ENCODE peak calls at places on chromosome 19, in nine cellular contexts. S is GM23338, U is mammary epithelial cell, R is mucosa of descending colon, W is GM10248, K is AG04449, X is omental fat pad, F is cardiac muscle cell, H is GM20000. M is an unnamed sample.

GRCh38 chr19:7679017-7679720 is 1.5 kb upstream of the TRAPPC5 start:
- DNase-seq in S (no peak), U (no peak), R (no peak), W (peak; percentile 79), K (no peak), X (no peak), F (no peak), H (peak; percentile 83), M (no peak)

GRCh38 chr19:16371540-16371986 is 46.9 kb downstream of the KLF2 start:
- DNase-seq in S (no peak), U (no peak), R (peak; percentile 95), W (peak; percentile 72), K (no peak), X (no peak), F (no peak), H (peak; percentile 76), M (no peak)

GRCh38 chr19:43504426-43505185 is at the start of gene PHLDB3:
- DNase-seq in S (peak; percentile 65), U (no peak), R (peak; percentile 79), W (no peak), K (no peak), X (no peak), F (peak; percentile 48), H (no peak), M (peak; percentile 53)

GRCh38 chr19:6021878-6022569 is 44.1 kb upstream of the RANBP3 start:
- DNase-seq in S (peak; percentile 96), U (peak; percentile 12), R (peak; percentile 57), W (peak; percentile 88), K (no peak), X (peak; percentile 69), F (peak; percentile 90), H (peak; percentile 88), M (peak; percentile 90)

GRCh38 chr19:18478545-18479311 is 40.8 kb upstream of the ISYNA1 start:
- DNase-seq in S (no peak), U (peak; percentile 74), R (peak; percentile 84), W (peak; percentile 90), K (peak; percentile 67), X (peak; percentile 73), F (no peak), H (peak; percentile 85), M (no peak)

GRCh38 chr19:45323671-45324081 is 1.0 kb upstream of the CKM start:
- DNase-seq in S (peak; percentile 75), U (no peak), R (no peak), W (no peak), K (no peak), X (no peak), F (peak; percentile 92), H (no peak), M (peak; percentile 55)

GRCh38 chr19:16821081-16821480 is 8.1 kb upstream of the SIN3B start:
- DNase-seq in S (no peak), U (peak; percentile 75), R (no peak), W (no peak), K (no peak), X (no peak), F (no peak), H (no peak), M (no peak)

GRCh38 chr19:6713773-6714692 is 6.4 kb downstream of the C3 start:
- DNase-seq in S (no peak), U (no peak), R (peak; percentile 36), W (no peak), K (no peak), X (no peak), F (no peak), H (no peak), M (no peak)

DNA sequence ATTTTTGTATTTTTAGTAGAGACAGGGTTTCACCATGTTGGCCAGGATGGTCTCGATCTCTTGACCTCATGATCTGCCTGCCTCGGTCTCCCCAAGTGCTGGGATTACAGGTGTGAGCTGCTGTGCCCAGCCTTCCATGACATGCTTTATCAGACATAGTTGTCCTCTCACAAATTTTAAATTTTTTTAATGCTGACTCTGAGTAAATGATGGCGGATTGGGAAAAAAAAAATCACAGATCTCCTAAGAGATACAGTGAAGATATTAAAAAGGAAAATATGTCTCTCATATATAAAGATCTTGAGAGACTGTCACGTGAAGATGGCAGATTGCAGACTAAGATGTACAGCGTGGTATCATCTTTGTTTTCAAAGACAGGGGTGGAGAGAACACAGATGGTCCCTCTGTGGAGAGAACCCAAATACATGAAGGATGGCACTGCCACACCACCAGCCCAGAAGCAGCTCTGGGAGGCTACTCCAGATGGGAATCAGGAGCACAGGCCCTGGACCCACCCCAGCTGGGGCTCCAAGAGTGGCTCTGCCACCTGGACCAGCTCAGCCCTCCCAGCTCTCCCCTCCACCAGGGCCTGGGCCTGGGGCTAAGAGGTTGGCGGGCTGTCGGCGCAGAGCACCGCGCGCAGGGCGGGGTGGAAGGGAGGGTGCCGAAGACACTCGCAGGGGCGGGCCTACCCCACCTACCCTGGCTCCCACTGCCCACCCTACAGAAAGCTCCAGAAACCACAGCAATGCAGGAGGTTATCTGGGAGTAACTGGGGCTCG is 20.0 kb upstream of the CCNP start:
- DNase-seq in S (no peak), U (no peak), R (no peak), W (no peak), K (no peak), X (no peak), F (no peak), H (no peak), M (no peak)
- TF ChIP-seq CTCF in S (no peak), U (no peak), R (no peak), W (no peak), K (no peak), X (no peak), F (no peak), H (no peak), M (no peak)

GRCh38 chr19:29593869-29594268 is 12.2 kb upstream of the POP4 start:
- DNase-seq in S (no peak), U (no peak), R (no peak), W (no peak), K (no peak), X (no peak), F (no peak), H (no peak), M (no peak)

GRCh38 chr19:29598036-29598435 is 8.0 kb upstream of the POP4 start:
- DNase-seq in S (no peak), U (no peak), R (peak; percentile 3), W (no peak), K (no peak), X (no peak), F (no peak), H (no peak), M (no peak)

GRCh38 chr19:29596080-29596479 is 10.0 kb upstream of the POP4 start:
- DNase-seq in S (no peak), U (no peak), R (no peak), W (no peak), K (no peak), X (no peak), F (no peak), H (no peak), M (peak; percentile 48)

GRCh38 chr19:29598496-29598895 is 7.6 kb upstream of the POP4 start:
- DNase-seq in S (no peak), U (no peak), R (peak; percentile 5), W (no peak), K (no peak), X (no peak), F (no peak), H (no peak), M (no peak)

DNA sequence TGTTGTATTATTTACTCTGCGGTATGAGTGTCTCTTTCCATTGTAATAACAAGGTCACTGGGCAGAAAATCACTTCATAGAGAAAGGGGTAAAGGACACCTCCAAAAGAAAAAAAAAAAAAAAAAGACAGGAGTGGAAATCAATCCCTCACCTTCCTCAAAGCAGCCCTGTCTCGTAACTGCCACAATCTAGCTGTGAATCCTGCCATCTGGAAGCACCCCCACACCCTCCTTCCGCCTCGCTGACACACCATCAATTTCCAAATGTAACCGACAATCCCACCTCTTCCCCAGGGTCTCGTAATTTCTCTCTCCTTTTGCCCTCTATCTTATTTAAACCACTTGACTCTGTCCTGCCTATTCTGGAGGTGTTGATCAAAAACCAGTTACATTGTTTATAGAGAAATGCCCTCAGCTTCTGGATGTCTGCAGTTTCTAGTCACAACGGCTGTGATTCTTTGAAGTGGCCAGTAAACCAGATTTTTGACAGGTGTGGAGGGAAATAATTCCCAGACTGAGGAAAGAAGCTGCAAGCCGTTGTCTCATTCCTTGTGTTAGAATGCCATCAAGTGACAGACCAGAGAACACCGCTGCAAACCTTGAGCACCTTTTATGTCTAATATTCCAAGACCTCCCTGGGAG is 9.1 kb upstream of the POP4 start:
- DNase-seq in S (peak; percentile 56), U (no peak), R (no peak), W (no peak), K (no peak), X (no peak), F (peak; percentile 37), H (no peak), M (peak; percentile 51)
- TF ChIP-seq CTCF in S (peak; percentile 59), U (peak; percentile 49), R (no peak), W (peak; percentile 58), K (peak; percentile 30), X (no peak), F (no peak), H (no peak), M (peak; percentile 62)

DNA sequence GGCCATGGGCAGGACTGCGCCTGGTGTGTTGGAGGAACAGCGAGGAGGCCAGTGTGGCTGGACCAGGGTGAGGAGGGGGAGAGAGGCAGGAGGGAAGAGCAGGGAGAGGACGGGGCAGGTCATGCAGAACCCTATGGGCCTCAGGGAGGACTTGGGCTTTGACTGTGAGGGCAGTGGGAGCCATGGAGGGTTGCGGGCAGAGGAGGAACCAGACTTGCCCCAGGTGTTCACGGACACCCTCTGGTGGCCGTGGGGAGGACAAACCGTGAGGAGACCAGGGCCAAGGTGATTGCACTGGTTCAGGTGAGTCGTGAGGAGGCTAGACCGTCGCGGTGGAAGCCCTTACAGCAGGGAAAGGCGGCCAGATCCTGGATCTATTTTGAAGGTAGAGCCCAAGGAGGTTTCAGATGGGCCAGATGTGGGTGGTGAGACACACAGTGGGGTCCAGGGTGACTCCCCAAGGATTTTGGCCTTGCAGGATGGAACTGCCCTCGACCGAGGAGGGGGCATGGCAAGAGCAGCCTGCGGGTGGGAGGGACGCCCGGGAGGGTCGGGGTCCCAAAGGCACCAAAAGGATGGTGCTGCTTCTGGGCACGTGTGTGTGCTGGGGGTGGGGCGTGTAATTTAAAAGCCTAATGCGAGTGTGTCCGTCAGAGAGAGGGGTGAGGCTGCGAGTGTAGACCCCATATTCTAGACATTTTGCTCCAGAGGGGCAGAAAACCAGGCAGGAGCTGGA is 2.7 kb upstream of the REXO1 start:
- DNase-seq in S (peak; percentile 59), U (no peak), R (peak; percentile 56), W (no peak), K (no peak), X (no peak), F (no peak), H (no peak), M (no peak)
- TF ChIP-seq CTCF in S (peak; percentile 55), U (peak; percentile 33), R (no peak), W (peak; percentile 0), K (peak; percentile 2), X (no peak), F (no peak), H (peak; percentile 9), M (no peak)

GRCh38 chr19:19749332-19750130 is 16.6 kb upstream of the ZNF14 start:
- DNase-seq in S (no peak), U (no peak), R (no peak), W (no peak), K (no peak), X (no peak), F (no peak), H (no peak), M (no peak)
- TF ChIP-seq CTCF in S (no peak), U (no peak), R (no peak), W (no peak), K (no peak), X (no peak), F (no peak), H (no peak), M (no peak)